ENCODE peak calls at places on chromosome 17, in seven cellular contexts. One of them, this sample, is unnamed.
A peak's percentile ranks its signal among the peaks of the same experiment; 100 is the strongest.

GRCh38 chr17:56891751-56892150 is 22.1 kb downstream of the TRIM25 start:
- DNase-seq in neural progenitor cell: peak; percentile 22
- DNase-seq in A549: no peak
- DNase-seq in ovary: no peak
- DNase-seq in uterus: no peak
- DNase-seq in CD8-positive, alpha-beta T cell: peak; percentile 63
- DNase-seq in H9: peak; percentile 78
- DNase-seq in this sample: peak; percentile 15

GRCh38 chr17:21125862-21126261 is 902 bp upstream of the DHRS7B start:
- DNase-seq in neural progenitor cell: no peak
- DNase-seq in A549: no peak
- DNase-seq in ovary: no peak
- DNase-seq in uterus: no peak
- DNase-seq in CD8-positive, alpha-beta T cell: peak; percentile 67
- DNase-seq in H9: no peak
- DNase-seq in this sample: peak; percentile 7

GRCh38 chr17:49991409-49991808 is 3.6 kb downstream of the DLX3 start:
- DNase-seq in neural progenitor cell: no peak
- DNase-seq in A549: no peak
- DNase-seq in ovary: no peak
- DNase-seq in uterus: no peak
- DNase-seq in CD8-positive, alpha-beta T cell: no peak
- DNase-seq in H9: peak; percentile 25
- DNase-seq in this sample: no peak

GRCh38 chr17:30513346-30513745 is 36.1 kb downstream of the GOSR1 start:
- DNase-seq in neural progenitor cell: no peak
- DNase-seq in A549: no peak
- DNase-seq in ovary: no peak
- DNase-seq in uterus: no peak
- DNase-seq in CD8-positive, alpha-beta T cell: no peak
- DNase-seq in H9: no peak
- DNase-seq in this sample: no peak

GRCh38 chr17:82175166-82175565 is 37.5 kb downstream of the CCDC57 start:
- DNase-seq in neural progenitor cell: no peak
- DNase-seq in A549: no peak
- DNase-seq in ovary: no peak
- DNase-seq in uterus: no peak
- DNase-seq in CD8-positive, alpha-beta T cell: no peak
- DNase-seq in H9: peak; percentile 50
- DNase-seq in this sample: no peak

GRCh38 chr17:36182176-36183000 is 6.0 kb upstream of the TBC1D3B start:
- DNase-seq in neural progenitor cell: peak; percentile 72
- DNase-seq in A549: no peak
- DNase-seq in ovary: peak; percentile 61
- DNase-seq in uterus: peak; percentile 11
- DNase-seq in CD8-positive, alpha-beta T cell: no peak
- DNase-seq in H9: peak; percentile 87
- DNase-seq in this sample: no peak

GRCh38 chr17:50963139-50963538 is 97.0 kb upstream of the TOB1 start:
- DNase-seq in neural progenitor cell: no peak
- DNase-seq in A549: no peak
- DNase-seq in ovary: no peak
- DNase-seq in uterus: no peak
- DNase-seq in CD8-positive, alpha-beta T cell: no peak
- DNase-seq in H9: no peak
- DNase-seq in this sample: no peak

GRCh38 chr17:82315703-82316358 is 1.6 kb downstream of the CD7 start:
- DNase-seq in neural progenitor cell: peak; percentile 58
- DNase-seq in A549: no peak
- DNase-seq in ovary: no peak
- DNase-seq in uterus: no peak
- DNase-seq in CD8-positive, alpha-beta T cell: peak; percentile 70
- DNase-seq in H9: no peak
- DNase-seq in this sample: no peak

GRCh38 chr17:2124391-2124790 is 69.5 kb downstream of the HIC1 start:
- DNase-seq in neural progenitor cell: no peak
- DNase-seq in A549: no peak
- DNase-seq in ovary: no peak
- DNase-seq in uterus: no peak
- DNase-seq in CD8-positive, alpha-beta T cell: no peak
- DNase-seq in H9: no peak
- DNase-seq in this sample: no peak

GRCh38 chr17:73551756-73552155 is 92.5 kb downstream of the SDK2 start:
- DNase-seq in neural progenitor cell: no peak
- DNase-seq in A549: no peak
- DNase-seq in ovary: no peak
- DNase-seq in uterus: no peak
- DNase-seq in CD8-positive, alpha-beta T cell: peak; percentile 17
- DNase-seq in H9: peak; percentile 75
- DNase-seq in this sample: peak; percentile 40

GRCh38 chr17:17941015-17941414 is 31.2 kb downstream of the TOM1L2 start:
- DNase-seq in neural progenitor cell: no peak
- DNase-seq in A549: no peak
- DNase-seq in ovary: no peak
- DNase-seq in uterus: no peak
- DNase-seq in CD8-positive, alpha-beta T cell: no peak
- DNase-seq in H9: no peak
- DNase-seq in this sample: no peak

GRCh38 chr17:65515959-65516948 is 45.2 kb downstream of the AXIN2 start:
- DNase-seq in neural progenitor cell: no peak
- DNase-seq in A549: no peak
- DNase-seq in ovary: no peak
- DNase-seq in uterus: no peak
- DNase-seq in CD8-positive, alpha-beta T cell: no peak
- DNase-seq in H9: peak; percentile 54
- DNase-seq in this sample: no peak

GRCh38 chr17:15920758-15921239 is 24.1 kb upstream of the ADORA2B start:
- DNase-seq in neural progenitor cell: no peak
- DNase-seq in A549: peak; percentile 77
- DNase-seq in ovary: no peak
- DNase-seq in uterus: no peak
- DNase-seq in CD8-positive, alpha-beta T cell: no peak
- DNase-seq in H9: no peak
- DNase-seq in this sample: peak; percentile 90

GRCh38 chr17:19386974-19387920 is at the start of gene MFAP4:
- DNase-seq in neural progenitor cell: peak; percentile 80
- DNase-seq in A549: no peak
- DNase-seq in ovary: peak; percentile 89
- DNase-seq in uterus: peak; percentile 93
- DNase-seq in CD8-positive, alpha-beta T cell: no peak
- DNase-seq in H9: peak; percentile 87
- DNase-seq in this sample: peak; percentile 92

GRCh38 chr17:49995055-49995738 is at the start of gene DLX3:
- DNase-seq in neural progenitor cell: peak; percentile 95
- DNase-seq in A549: peak; percentile 68
- DNase-seq in ovary: peak; percentile 71
- DNase-seq in uterus: peak; percentile 38
- DNase-seq in CD8-positive, alpha-beta T cell: no peak
- DNase-seq in H9: peak; percentile 97
- DNase-seq in this sample: peak; percentile 86

DNA sequence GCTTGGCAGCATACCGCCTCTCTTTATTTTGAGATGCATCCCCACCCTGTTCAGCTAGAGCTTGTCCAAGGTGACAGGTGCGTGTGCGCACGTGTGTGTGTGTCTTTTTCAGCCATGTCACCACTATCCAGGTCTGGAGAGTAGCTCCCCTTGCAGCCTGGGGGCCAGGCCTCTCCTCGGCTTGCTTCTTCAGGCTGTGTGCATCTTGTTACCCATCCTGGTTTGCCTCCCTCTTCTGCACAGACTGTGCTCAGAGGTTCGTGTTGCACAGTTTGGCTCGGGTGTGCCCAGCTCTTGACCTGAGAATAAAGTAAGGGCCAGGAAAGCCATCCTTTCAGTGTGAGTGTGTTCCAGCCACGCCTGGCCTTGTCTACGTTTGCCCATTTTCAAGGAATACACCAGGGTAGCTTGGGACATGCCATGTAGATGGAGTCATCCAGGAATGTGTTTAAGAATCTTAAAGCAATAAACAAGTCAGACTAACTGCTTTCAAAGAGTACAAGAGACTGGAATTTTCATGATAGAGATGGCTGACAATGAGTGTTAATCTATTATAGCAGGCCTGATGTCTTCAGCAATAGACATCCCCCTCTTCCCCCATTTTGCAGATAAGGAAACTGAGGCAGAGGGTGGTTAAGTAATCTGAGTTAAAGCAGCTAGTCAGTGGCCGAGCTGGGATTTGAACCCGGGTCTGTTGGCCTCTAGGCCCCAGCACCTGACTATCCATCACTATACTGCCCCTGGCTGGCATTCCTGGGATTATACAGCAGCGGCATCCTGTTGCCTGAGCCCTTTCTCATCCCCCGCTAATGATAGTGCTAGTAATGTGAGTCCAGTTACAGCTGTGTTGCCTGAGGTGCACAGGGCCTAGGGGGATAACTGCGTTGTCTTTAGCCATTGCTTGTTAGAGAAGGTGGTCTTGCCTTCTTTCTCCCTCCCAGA is 77.9 kb downstream of the KSR1 start:
- DNase-seq in neural progenitor cell: peak; percentile 54
- DNase-seq in A549: no peak
- DNase-seq in ovary: no peak
- DNase-seq in uterus: no peak
- DNase-seq in CD8-positive, alpha-beta T cell: no peak
- DNase-seq in H9: peak; percentile 63
- DNase-seq in this sample: no peak
- TF ChIP-seq CTCF in neural progenitor cell: peak; percentile 25
- TF ChIP-seq CTCF in A549: no peak
- TF ChIP-seq CTCF in ovary: no peak
- TF ChIP-seq CTCF in uterus: no peak
- TF ChIP-seq CTCF in CD8-positive, alpha-beta T cell: no peak
- TF ChIP-seq CTCF in H9: peak; percentile 58
- TF ChIP-seq CTCF in this sample: no peak

GRCh38 chr17:41638194-41638593 is 13.8 kb upstream of the KRT17 start:
- DNase-seq in neural progenitor cell: no peak
- DNase-seq in A549: no peak
- DNase-seq in ovary: no peak
- DNase-seq in uterus: no peak
- DNase-seq in CD8-positive, alpha-beta T cell: no peak
- DNase-seq in H9: no peak
- DNase-seq in this sample: no peak

GRCh38 chr17:41633498-41634197 is 9.3 kb upstream of the KRT17 start:
- DNase-seq in neural progenitor cell: peak; percentile 23
- DNase-seq in A549: no peak
- DNase-seq in ovary: no peak
- DNase-seq in uterus: no peak
- DNase-seq in CD8-positive, alpha-beta T cell: no peak
- DNase-seq in H9: no peak
- DNase-seq in this sample: no peak

GRCh38 chr17:41634639-41635038 is 10.3 kb upstream of the KRT17 start:
- DNase-seq in neural progenitor cell: no peak
- DNase-seq in A549: no peak
- DNase-seq in ovary: no peak
- DNase-seq in uterus: no peak
- DNase-seq in CD8-positive, alpha-beta T cell: no peak
- DNase-seq in H9: no peak
- DNase-seq in this sample: no peak

GRCh38 chr17:41636652-41637051 is 12.3 kb upstream of the KRT17 start:
- DNase-seq in neural progenitor cell: no peak
- DNase-seq in A549: no peak
- DNase-seq in ovary: no peak
- DNase-seq in uterus: no peak
- DNase-seq in CD8-positive, alpha-beta T cell: no peak
- DNase-seq in H9: no peak
- DNase-seq in this sample: no peak

GRCh38 chr17:41635121-41636097 is 11.0 kb upstream of the KRT17 start:
- DNase-seq in neural progenitor cell: peak; percentile 48
- DNase-seq in A549: no peak
- DNase-seq in ovary: peak; percentile 59
- DNase-seq in uterus: peak; percentile 24
- DNase-seq in CD8-positive, alpha-beta T cell: no peak
- DNase-seq in H9: no peak
- DNase-seq in this sample: peak; percentile 55
- H3K27ac ChIP-seq in neural progenitor cell: no peak overlapping the region
- H3K27ac ChIP-seq in A549: no peak overlapping the region
- H3K27ac ChIP-seq in ovary: no peak overlapping the region
- H3K27ac ChIP-seq in uterus: no peak overlapping the region
- H3K27ac ChIP-seq in CD8-positive, alpha-beta T cell: no peak overlapping the region
- H3K27ac ChIP-seq in H9: no peak overlapping the region
- H3K27ac ChIP-seq in this sample: peak overlapping the region; percentile 40

GRCh38 chr17:64009571-64010402 is 10.6 kb downstream of the ICAM2 start:
- DNase-seq in neural progenitor cell: no peak
- DNase-seq in A549: no peak
- DNase-seq in ovary: no peak
- DNase-seq in uterus: no peak
- DNase-seq in CD8-positive, alpha-beta T cell: no peak
- DNase-seq in H9: no peak
- DNase-seq in this sample: no peak

GRCh38 chr17:64006361-64007088 is 8.4 kb downstream of the PRR29 start:
- DNase-seq in neural progenitor cell: no peak
- DNase-seq in A549: no peak
- DNase-seq in ovary: no peak
- DNase-seq in uterus: peak; percentile 68
- DNase-seq in CD8-positive, alpha-beta T cell: no peak
- DNase-seq in H9: peak; percentile 24
- DNase-seq in this sample: no peak

GRCh38 chr17:64008830-64009229 is 10.7 kb downstream of the PRR29 start:
- DNase-seq in neural progenitor cell: no peak
- DNase-seq in A549: no peak
- DNase-seq in ovary: no peak
- DNase-seq in uterus: no peak
- DNase-seq in CD8-positive, alpha-beta T cell: no peak
- DNase-seq in H9: no peak
- DNase-seq in this sample: no peak

GRCh38 chr17:64008346-64008745 is 10.2 kb downstream of the PRR29 start:
- DNase-seq in neural progenitor cell: no peak
- DNase-seq in A549: no peak
- DNase-seq in ovary: no peak
- DNase-seq in uterus: no peak
- DNase-seq in CD8-positive, alpha-beta T cell: no peak
- DNase-seq in H9: no peak
- DNase-seq in this sample: no peak

GRCh38 chr17:64007838-64008282 is 9.7 kb downstream of the PRR29 start:
- DNase-seq in neural progenitor cell: no peak
- DNase-seq in A549: no peak
- DNase-seq in ovary: no peak
- DNase-seq in uterus: no peak
- DNase-seq in CD8-positive, alpha-beta T cell: no peak
- DNase-seq in H9: peak; percentile 30
- DNase-seq in this sample: no peak
- H3K4me1 ChIP-seq in neural progenitor cell: peaks cover 27% of the 10 kb centered on the region
- H3K4me1 ChIP-seq in A549: peaks cover 28% of the 10 kb centered on the region
- H3K4me1 ChIP-seq in ovary: no peaks in the 10 kb centered on the region
- H3K4me1 ChIP-seq in uterus: no peaks in the 10 kb centered on the region
- H3K4me1 ChIP-seq in CD8-positive, alpha-beta T cell: peaks cover 50% of the 10 kb centered on the region
- H3K4me1 ChIP-seq in H9: peaks cover 3% of the 10 kb centered on the region
- H3K4me1 ChIP-seq in this sample: no peaks in the 10 kb centered on the region

DNA sequence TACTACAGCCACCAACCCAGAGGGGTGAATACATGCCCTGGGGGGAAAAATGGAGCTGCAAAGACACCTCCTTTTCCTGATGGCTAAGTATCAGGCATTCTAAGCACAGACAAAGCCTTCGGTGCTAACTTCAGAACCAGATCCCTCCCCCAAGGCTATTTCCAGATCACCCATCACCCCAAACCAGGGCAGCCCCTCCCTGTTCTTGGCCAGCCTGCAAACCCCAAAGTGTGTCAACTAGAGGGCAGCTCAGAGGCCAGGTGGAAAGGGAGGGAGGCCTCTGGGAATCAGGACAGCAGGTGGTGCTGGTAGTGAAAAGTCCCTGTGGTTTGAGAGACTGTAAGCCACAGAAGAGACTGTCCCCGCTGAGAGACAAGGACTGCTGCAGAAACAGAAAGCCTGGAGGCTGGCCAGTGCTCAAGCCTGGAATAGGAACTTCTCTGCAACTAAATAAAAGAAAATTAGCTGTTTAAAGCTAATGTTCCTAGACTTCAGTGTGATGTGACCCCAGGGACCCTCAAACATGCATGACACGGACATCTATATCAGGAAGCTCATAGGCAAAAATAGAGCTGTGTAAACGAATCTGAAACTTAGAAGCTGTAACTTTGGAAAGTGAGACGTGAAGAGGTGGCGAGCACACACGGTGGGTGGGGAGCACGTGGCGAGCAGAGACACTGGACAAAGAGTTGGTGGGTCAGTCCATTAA is 9.1 kb downstream of the TUBG1 start:
- DNase-seq in neural progenitor cell: peak; percentile 70
- DNase-seq in A549: peak; percentile 58
- DNase-seq in ovary: peak; percentile 42
- DNase-seq in uterus: no peak
- DNase-seq in CD8-positive, alpha-beta T cell: no peak
- DNase-seq in H9: peak; percentile 91
- DNase-seq in this sample: peak; percentile 2
- TF ChIP-seq CTCF in neural progenitor cell: peak; percentile 39
- TF ChIP-seq CTCF in A549: peak; percentile 41
- TF ChIP-seq CTCF in ovary: no peak
- TF ChIP-seq CTCF in uterus: no peak
- TF ChIP-seq CTCF in CD8-positive, alpha-beta T cell: no peak
- TF ChIP-seq CTCF in H9: peak; percentile 56
- TF ChIP-seq CTCF in this sample: no peak

This sample was measured in A673.